ENCODE peak calls at places on chromosomes 3 and 15, in four cellular contexts. One of them, this sample, is unnamed.

GRCh38 chr15:57100136-57100539 is 181.7 kb downstream of the TCF12 start:
- DNase-seq in left ventricle myocardium inferior: no peak
- DNase-seq in neural progenitor cell: no peak
- DNase-seq in GM13977: no peak
- DNase-seq in this sample: no peak

GRCh38 chr3:43894176-43895049 is 203.7 kb downstream of the ABHD5 start:
- DNase-seq in left ventricle myocardium inferior: peak
- DNase-seq in neural progenitor cell: peak
- DNase-seq in GM13977: peak
- DNase-seq in this sample: peak

GRCh38 chr15:92393287-92393993 is at the start of gene ST8SIA2:
- DNase-seq in left ventricle myocardium inferior: peak
- DNase-seq in neural progenitor cell: peak
- DNase-seq in GM13977: peak
- DNase-seq in this sample: peak

GRCh38 chr3:77026904-77027634 is 12.8 kb upstream of the ROBO2 start:
- DNase-seq in left ventricle myocardium inferior: no peak
- DNase-seq in neural progenitor cell: no peak
- DNase-seq in GM13977: no peak
- DNase-seq in this sample: no peak

GRCh38 chr15:36571301-36571700 is 8.1 kb upstream of the CDIN1 start:
- DNase-seq in left ventricle myocardium inferior: no peak
- DNase-seq in neural progenitor cell: no peak
- DNase-seq in GM13977: no peak
- DNase-seq in this sample: no peak

GRCh38 chr3:31550452-31551251 is 17.9 kb downstream of the STT3B start:
- DNase-seq in left ventricle myocardium inferior: no peak
- DNase-seq in neural progenitor cell: peak
- DNase-seq in GM13977: no peak
- DNase-seq in this sample: no peak

GRCh38 chr3:31937225-31937624 is 43.8 kb downstream of the OSBPL10 start:
- DNase-seq in left ventricle myocardium inferior: no peak
- DNase-seq in neural progenitor cell: no peak
- DNase-seq in GM13977: no peak
- DNase-seq in this sample: no peak

GRCh38 chr3:132034097-132034485 is 723 bp downstream of the CPNE4 start:
- DNase-seq in left ventricle myocardium inferior: no peak
- DNase-seq in neural progenitor cell: peak
- DNase-seq in GM13977: no peak
- DNase-seq in this sample: peak

GRCh38 chr3:183392166-183393034 is 36.0 kb downstream of the MCF2L2 start:
- DNase-seq in left ventricle myocardium inferior: no peak
- DNase-seq in neural progenitor cell: no peak
- DNase-seq in GM13977: no peak
- DNase-seq in this sample: no peak

GRCh38 chr15:36591534-36592411 is 12.3 kb downstream of the CDIN1 start:
- DNase-seq in left ventricle myocardium inferior: no peak
- DNase-seq in neural progenitor cell: no peak
- DNase-seq in GM13977: no peak
- DNase-seq in this sample: no peak

GRCh38 chr3:7520593-7520992 is 659.7 kb downstream of the GRM7 start:
- DNase-seq in left ventricle myocardium inferior: no peak
- DNase-seq in neural progenitor cell: no peak
- DNase-seq in GM13977: no peak
- DNase-seq in this sample: no peak

GRCh38 chr3:186365202-186365974 is 3.4 kb upstream of the DGKG start:
- DNase-seq in left ventricle myocardium inferior: peak
- DNase-seq in neural progenitor cell: no peak
- DNase-seq in GM13977: no peak
- DNase-seq in this sample: no peak

GRCh38 chr3:126124148-126124868 is 40.4 kb upstream of the SLC41A3 start:
- DNase-seq in left ventricle myocardium inferior: peak
- DNase-seq in neural progenitor cell: peak
- DNase-seq in GM13977: no peak
- DNase-seq in this sample: no peak

GRCh38 chr15:22978691-22979068 is 1.5 kb downstream of the CYFIP1 start:
- DNase-seq in left ventricle myocardium inferior: no peak
- DNase-seq in neural progenitor cell: peak
- DNase-seq in GM13977: no peak
- DNase-seq in this sample: no peak

GRCh38 chr3:135908225-135908624 is 57.3 kb upstream of the PPP2R3A start:
- DNase-seq in left ventricle myocardium inferior: no peak
- DNase-seq in neural progenitor cell: no peak
- DNase-seq in GM13977: no peak
- DNase-seq in this sample: no peak

GRCh38 chr3:36193448-36193847 is 186.9 kb upstream of the STAC start:
- DNase-seq in left ventricle myocardium inferior: no peak
- DNase-seq in neural progenitor cell: no peak
- DNase-seq in GM13977: no peak
- DNase-seq in this sample: no peak

GRCh38 chr3:133925960-133926735 is 30.5 kb upstream of the RAB6B start:
- DNase-seq in left ventricle myocardium inferior: no peak
- DNase-seq in neural progenitor cell: no peak
- DNase-seq in GM13977: no peak
- DNase-seq in this sample: no peak

GRCh38 chr3:81909756-81910155 is 148.3 kb upstream of the GBE1 start:
- DNase-seq in left ventricle myocardium inferior: no peak
- DNase-seq in neural progenitor cell: no peak
- DNase-seq in GM13977: no peak
- DNase-seq in this sample: no peak

DNA sequence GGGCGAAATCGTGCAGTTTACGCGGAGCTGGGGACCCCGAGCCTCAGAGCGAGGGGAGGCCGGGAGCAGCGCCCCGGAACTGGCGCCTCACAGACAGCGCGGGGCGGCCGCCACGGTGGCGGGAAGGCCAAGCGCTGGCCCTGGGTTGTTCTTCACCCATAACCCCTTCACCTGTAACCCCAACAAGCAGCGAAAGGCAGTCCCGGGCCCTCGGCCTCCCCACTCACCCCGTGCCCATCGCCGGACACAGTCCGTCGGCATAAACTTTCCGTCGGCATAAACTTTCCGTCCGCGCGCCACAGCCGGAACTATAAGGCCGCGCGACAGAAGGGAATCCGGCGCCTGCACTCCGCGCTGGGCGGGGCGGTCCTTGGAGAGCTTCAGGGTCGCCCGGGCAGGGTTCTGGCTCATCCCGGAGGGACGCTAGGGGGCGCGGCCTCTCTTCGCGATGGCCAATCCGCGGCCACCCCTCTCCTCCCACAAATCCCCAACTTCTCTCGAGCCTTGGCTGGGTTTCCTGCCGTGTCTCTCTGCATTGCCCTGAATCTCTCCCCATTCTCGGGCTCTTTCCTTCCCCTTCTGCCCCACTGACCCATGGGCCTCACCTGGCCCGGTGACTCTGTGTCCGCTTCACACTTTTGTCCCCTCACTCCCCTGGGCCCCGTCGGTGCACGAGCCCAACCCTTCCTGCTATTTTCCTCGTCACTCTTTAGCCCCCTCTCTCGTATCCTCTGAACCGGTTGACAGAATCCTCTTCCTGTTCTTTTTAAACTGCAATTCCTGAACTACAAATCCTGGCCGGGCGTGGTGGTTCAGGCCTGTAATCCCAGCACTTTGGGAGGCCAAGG is at the start of gene INTS14:
- DNase-seq in left ventricle myocardium inferior: peak
- DNase-seq in neural progenitor cell: peak
- DNase-seq in GM13977: peak
- DNase-seq in this sample: peak
- TF ChIP-seq CTCF in left ventricle myocardium inferior: peak
- TF ChIP-seq CTCF in neural progenitor cell: peak
- TF ChIP-seq CTCF in GM13977: peak
- TF ChIP-seq CTCF in this sample: peak

GRCh38 chr3:112499328-112499727 is at the start of gene BTLA:
- DNase-seq in left ventricle myocardium inferior: no peak
- DNase-seq in neural progenitor cell: no peak
- DNase-seq in GM13977: no peak
- DNase-seq in this sample: no peak
- TF ChIP-seq CTCF in left ventricle myocardium inferior: no peak
- TF ChIP-seq CTCF in neural progenitor cell: no peak
- TF ChIP-seq CTCF in GM13977: no peak
- TF ChIP-seq CTCF in this sample: no peak

GRCh38 chr15:78272326-78272725 is 8.0 kb downstream of the DNAJA4 start:
- DNase-seq in left ventricle myocardium inferior: no peak
- DNase-seq in neural progenitor cell: no peak
- DNase-seq in GM13977: no peak
- DNase-seq in this sample: no peak
- TF ChIP-seq CTCF in left ventricle myocardium inferior: no peak
- TF ChIP-seq CTCF in neural progenitor cell: no peak
- TF ChIP-seq CTCF in GM13977: no peak
- TF ChIP-seq CTCF in this sample: no peak

DNA sequence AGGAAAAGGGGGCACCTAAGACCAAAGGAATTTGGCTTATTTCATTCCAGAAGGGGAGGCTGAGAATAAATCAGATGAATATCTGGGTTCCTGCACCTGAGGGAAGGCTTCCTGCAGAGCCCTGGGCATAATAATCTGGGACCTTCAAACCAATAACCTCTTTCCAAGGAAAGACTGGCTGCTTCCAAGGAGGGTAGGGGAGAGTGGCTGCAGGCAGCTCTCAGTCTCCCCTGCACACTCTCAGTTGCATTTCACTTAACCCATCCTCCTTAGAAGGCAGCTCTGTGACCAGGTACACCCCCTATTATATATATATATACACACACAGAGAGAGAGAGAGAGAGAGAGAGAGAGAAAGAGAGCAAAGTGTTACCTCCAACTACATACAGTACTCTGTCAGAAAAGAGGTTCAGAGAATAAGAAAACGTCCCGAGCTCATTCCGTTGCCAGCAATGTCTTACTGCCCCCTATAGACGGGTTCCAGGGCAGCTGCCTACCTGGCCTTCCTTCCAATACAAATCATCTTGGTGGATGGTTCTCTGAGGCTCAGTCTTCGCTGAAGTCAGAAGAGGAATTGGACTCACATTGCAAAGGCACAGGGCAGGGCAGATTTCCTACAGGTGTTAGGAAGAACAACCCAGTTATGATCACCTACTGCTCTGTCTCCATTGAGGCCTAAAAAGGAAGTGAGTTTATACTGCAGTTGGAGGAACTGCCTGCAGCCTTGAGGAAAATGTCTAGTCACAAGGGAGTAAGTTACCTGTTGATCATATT is 26.1 kb downstream of the CAPN3 start:
- DNase-seq in left ventricle myocardium inferior: no peak
- DNase-seq in neural progenitor cell: peak
- DNase-seq in GM13977: peak
- DNase-seq in this sample: peak
- TF ChIP-seq CTCF in left ventricle myocardium inferior: peak
- TF ChIP-seq CTCF in neural progenitor cell: peak
- TF ChIP-seq CTCF in GM13977: peak
- TF ChIP-seq CTCF in this sample: peak

GRCh38 chr3:14631687-14632444 is 19.7 kb upstream of the CCDC174 start:
- DNase-seq in left ventricle myocardium inferior: no peak
- DNase-seq in neural progenitor cell: no peak
- DNase-seq in GM13977: no peak
- DNase-seq in this sample: no peak

GRCh38 chr3:14634763-14635400 is 16.7 kb upstream of the CCDC174 start:
- DNase-seq in left ventricle myocardium inferior: no peak
- DNase-seq in neural progenitor cell: no peak
- DNase-seq in GM13977: no peak
- DNase-seq in this sample: no peak

GRCh38 chr3:14632445-14632930 is 19.1 kb upstream of the CCDC174 start:
- DNase-seq in left ventricle myocardium inferior: no peak
- DNase-seq in neural progenitor cell: no peak
- DNase-seq in GM13977: no peak
- DNase-seq in this sample: no peak

GRCh38 chr3:14633417-14633816 is 18.1 kb upstream of the CCDC174 start:
- DNase-seq in left ventricle myocardium inferior: no peak
- DNase-seq in neural progenitor cell: no peak
- DNase-seq in GM13977: no peak
- DNase-seq in this sample: no peak

DNA sequence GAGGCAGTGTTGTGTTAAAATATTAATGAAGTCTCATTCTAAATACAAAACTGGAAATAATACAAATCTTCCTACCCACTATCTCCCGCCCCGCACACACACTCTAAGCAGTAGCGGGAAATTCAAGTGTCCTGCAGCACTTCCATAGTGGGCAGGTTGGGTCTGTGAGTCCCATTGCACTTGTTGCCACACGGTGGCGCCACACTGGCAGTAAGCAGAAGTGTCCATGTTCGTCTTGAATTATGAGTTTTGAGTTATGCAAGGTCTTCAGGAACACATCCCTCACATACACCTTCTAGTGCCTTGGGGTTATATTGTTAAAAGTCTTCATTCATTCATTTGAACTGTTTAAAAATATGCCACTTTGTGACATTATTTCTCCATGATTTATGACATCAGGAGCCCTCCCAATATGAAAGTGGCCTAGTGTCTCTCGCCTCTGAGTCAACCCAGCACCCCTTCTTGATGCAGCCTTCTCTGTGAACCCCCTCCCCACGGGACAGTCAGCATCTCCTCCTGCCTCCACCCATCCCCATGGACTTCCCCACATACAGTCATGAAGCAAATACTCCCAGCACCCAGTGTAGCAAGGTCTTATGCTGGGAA is 17.6 kb upstream of the CCDC174 start:
- DNase-seq in left ventricle myocardium inferior: peak
- DNase-seq in neural progenitor cell: peak
- DNase-seq in GM13977: peak
- DNase-seq in this sample: peak
- TF ChIP-seq CTCF in left ventricle myocardium inferior: peak
- TF ChIP-seq CTCF in neural progenitor cell: peak
- TF ChIP-seq CTCF in GM13977: peak
- TF ChIP-seq CTCF in this sample: peak

GRCh38 chr3:71926242-71926560 is 141.3 kb upstream of the PROK2 start:
- DNase-seq in left ventricle myocardium inferior: no peak
- DNase-seq in neural progenitor cell: peak
- DNase-seq in GM13977: peak
- DNase-seq in this sample: no peak
- TF ChIP-seq CTCF in left ventricle myocardium inferior: peak
- TF ChIP-seq CTCF in neural progenitor cell: peak
- TF ChIP-seq CTCF in GM13977: peak
- TF ChIP-seq CTCF in this sample: peak

DNA sequence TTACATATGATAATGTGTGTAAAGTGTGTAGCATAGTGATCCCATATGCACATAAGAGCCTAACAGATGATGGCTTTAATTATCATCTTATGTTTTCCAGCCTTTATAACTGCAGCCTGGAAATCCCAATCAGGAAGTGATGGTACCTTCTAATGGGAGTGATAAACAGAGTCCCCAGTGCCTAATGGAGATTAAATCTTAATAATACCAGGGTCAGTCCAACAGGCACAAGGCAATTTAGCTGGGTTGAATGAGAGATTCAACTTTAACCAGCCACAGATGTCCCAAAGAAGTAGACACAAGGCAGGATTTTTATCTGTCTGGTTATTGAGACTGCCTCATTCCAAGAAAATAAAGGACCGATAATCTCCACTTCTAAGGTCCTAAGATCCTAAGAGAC is 12.0 kb downstream of the ADAMTS9 start:
- DNase-seq in left ventricle myocardium inferior: no peak
- DNase-seq in neural progenitor cell: no peak
- DNase-seq in GM13977: no peak
- DNase-seq in this sample: no peak
- TF ChIP-seq CTCF in left ventricle myocardium inferior: no peak
- TF ChIP-seq CTCF in neural progenitor cell: no peak
- TF ChIP-seq CTCF in GM13977: no peak
- TF ChIP-seq CTCF in this sample: no peak

GRCh38 chr3:99532246-99532645 is 106.1 kb upstream of the COL8A1 start:
- DNase-seq in left ventricle myocardium inferior: no peak
- DNase-seq in neural progenitor cell: peak
- DNase-seq in GM13977: peak
- DNase-seq in this sample: peak
- TF ChIP-seq CTCF in left ventricle myocardium inferior: peak
- TF ChIP-seq CTCF in neural progenitor cell: peak
- TF ChIP-seq CTCF in GM13977: peak
- TF ChIP-seq CTCF in this sample: peak